ENCODE peak calls at places on chromosome 21, in seven cellular contexts. R, F, W, N, V, G and K are unnamed samples.

GRCh38 chr21:43930848-43931384 is 65.9 kb downstream of the AGPAT3 start:
- DNase-seq in R (no peak), N (no peak), G (no peak), F (no peak), V (no peak), W (no peak), K (no peak)

GRCh38 chr21:31670065-31670464 is 10.6 kb downstream of the SOD1 start:
- DNase-seq in F (no peak), N (no peak), W (no peak), G (no peak), R (no peak), V (no peak), K (no peak)

GRCh38 chr21:26849428-26850115 is 4.4 kb upstream of the ADAMTS1 start:
- DNase-seq in F (no peak), W (no peak), V (peak; percentile 53), N (no peak), G (no peak), R (peak; percentile 82), K (no peak)

GRCh38 chr21:15558884-15559283 is 170.9 kb upstream of the USP25 start:
- DNase-seq in N (no peak), V (no peak), F (no peak), R (no peak), G (no peak), W (no peak), K (no peak)

GRCh38 chr21:15592271-15592860 is 137.4 kb upstream of the USP25 start:
- DNase-seq in G (no peak), V (no peak), W (no peak), F (no peak), R (peak; percentile 56), N (no peak), K (no peak)

GRCh38 chr21:42779431-42779861 is 99.9 kb downstream of the WDR4 start:
- DNase-seq in F (no peak), V (no peak), G (no peak), W (no peak), R (no peak), N (no peak), K (no peak)

GRCh38 chr21:31236528-31236927 is 107.5 kb downstream of the TIAM1 start:
- DNase-seq in W (no peak), G (no peak), F (no peak), R (peak; percentile 6), N (no peak), V (no peak), K (no peak)

GRCh38 chr21:33855190-33855589 is 60.4 kb downstream of the ATP5PO start:
- DNase-seq in G (no peak), W (no peak), R (no peak), F (no peak), N (peak; percentile 78), V (no peak), K (no peak)

GRCh38 chr21:39842741-39843146 is 24.5 kb upstream of the PCP4 start:
- DNase-seq in R (no peak), N (no peak), V (no peak), G (no peak), W (no peak), F (no peak), K (no peak)

GRCh38 chr21:26982767-26983166 is 15.9 kb upstream of the ADAMTS5 start:
- DNase-seq in V (no peak), W (no peak), G (peak; percentile 29), F (no peak), R (peak; percentile 70), N (no peak), K (peak; percentile 33)

GRCh38 chr21:42541618-42542017 is 28.0 kb downstream of the SLC37A1 start:
- DNase-seq in R (no peak), W (no peak), V (no peak), G (no peak), N (no peak), F (no peak), K (no peak)

GRCh38 chr21:44480200-44481065 is 25.1 kb downstream of the LRRC3 start:
- DNase-seq in V (no peak), R (no peak), N (no peak), G (no peak), W (no peak), F (no peak), K (no peak)

GRCh38 chr21:43659136-43660000 is at the start of the genes HSF2BP and RRP1B:
- DNase-seq in R (peak; percentile 94), N (peak; percentile 90), V (peak; percentile 76), G (peak; percentile 96), F (peak; percentile 93), W (peak; percentile 87), K (peak; percentile 31)

GRCh38 chr21:34186119-34186719 is 112.8 kb downstream of the MRPS6 start:
- DNase-seq in W (no peak), N (no peak), G (peak; percentile 59), R (no peak), F (peak; percentile 88), V (no peak), K (no peak)

GRCh38 chr21:42162831-42163510 is 56.0 kb upstream of the ABCG1 start:
- DNase-seq in W (no peak), N (peak; percentile 44), F (no peak), G (no peak), V (no peak), R (peak; percentile 16), K (no peak)

GRCh38 chr21:43757601-43758000 is 18.5 kb downstream of the CSTB start:
- DNase-seq in N (no peak), G (peak; percentile 67), F (no peak), V (no peak), W (no peak), R (no peak), K (no peak)

GRCh38 chr21:33412832-33413519 is 9.8 kb downstream of the IFNGR2 start:
- DNase-seq in N (peak; percentile 78), F (peak; percentile 42), G (no peak), V (no peak), W (no peak), R (no peak), K (no peak)

GRCh38 chr21:14888202-14888601 is 176.6 kb downstream of the NRIP1 start:
- DNase-seq in F (no peak), N (no peak), V (no peak), W (no peak), R (no peak), G (no peak), K (no peak)

GRCh38 chr21:31710586-31710985 is 21.3 kb downstream of the SCAF4 start:
- DNase-seq in V (no peak), N (no peak), G (no peak), F (no peak), W (no peak), R (peak; percentile 74), K (no peak)

GRCh38 chr21:14982336-14982735 is 82.5 kb downstream of the NRIP1 start:
- DNase-seq in V (no peak), N (no peak), F (no peak), R (no peak), W (no peak), G (no peak), K (no peak)

GRCh38 chr21:32198369-32198768 is 80.5 kb downstream of the MIS18A start:
- DNase-seq in F (no peak), V (no peak), W (no peak), G (no peak), N (no peak), R (no peak), K (no peak)

GRCh38 chr21:42079008-42079938 is 8.2 kb downstream of the UMODL1 start:
- DNase-seq in V (no peak), F (no peak), W (no peak), N (no peak), G (no peak), R (no peak), K (no peak)

DNA sequence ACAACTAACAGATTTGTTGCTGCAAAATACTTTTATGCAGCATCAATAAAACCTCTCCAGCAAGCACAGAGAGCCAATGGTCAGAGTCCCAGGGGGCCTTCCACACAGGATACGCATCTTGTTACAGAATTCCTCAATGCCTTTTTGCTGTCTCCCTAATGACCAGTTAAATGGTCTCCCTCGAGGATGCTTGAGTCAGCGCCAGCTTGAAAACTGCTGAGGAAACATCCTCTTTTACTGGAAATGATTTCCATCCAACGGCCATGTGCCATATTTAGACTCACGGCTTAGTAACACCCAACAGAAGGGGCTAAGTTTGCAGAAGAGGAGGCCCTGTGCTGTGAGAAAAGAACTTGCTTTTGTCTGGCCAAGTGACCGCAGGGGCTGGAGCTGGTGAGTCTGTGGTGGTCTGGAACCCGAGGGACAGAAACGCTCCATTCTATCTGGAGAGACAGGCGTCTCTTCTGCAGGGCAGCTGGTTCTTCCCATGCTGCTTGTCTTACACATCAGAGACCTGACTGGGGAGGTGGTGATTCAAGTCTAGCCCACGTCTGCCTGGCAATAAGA is 496.4 kb downstream of the SETD4 start:
- DNase-seq in F (peak; percentile 85), G (peak; percentile 72), N (peak; percentile 47), V (peak; percentile 83), R (peak; percentile 94), W (peak; percentile 70), K (peak; percentile 100)
- H3K4me3 ChIP-seq in F (no peak overlapping the region), G (no peak overlapping the region), N (no peak overlapping the region), V (no peak overlapping the region), R (no peak overlapping the region), W (no peak overlapping the region), K (no peak overlapping the region)

DNA sequence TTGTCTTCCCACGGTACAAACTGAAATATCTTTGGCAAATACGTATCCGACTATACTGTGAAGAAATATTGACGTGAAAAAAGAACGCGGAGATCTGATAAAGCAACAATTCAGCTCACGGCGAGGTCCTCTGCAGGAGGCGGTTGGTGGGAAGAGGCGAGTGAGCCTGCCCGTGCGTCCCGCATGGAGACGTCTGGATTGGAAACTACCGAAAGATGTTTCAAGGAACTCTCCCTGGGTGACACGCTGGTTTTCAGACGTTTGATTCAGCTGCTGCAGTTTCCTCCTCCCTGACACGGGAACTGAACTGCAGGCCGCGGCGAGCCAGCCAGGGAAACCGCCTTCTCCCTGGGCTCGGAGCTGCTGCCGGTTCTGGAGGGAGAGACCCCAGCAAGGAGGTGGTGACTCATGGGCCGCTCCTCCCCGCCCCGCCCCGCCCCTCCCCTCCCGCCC is 390 bp upstream of the COL6A1 start:
- DNase-seq in N (peak; percentile 96), W (peak; percentile 81), F (peak; percentile 93), G (peak; percentile 94), R (peak; percentile 93), V (peak; percentile 85), K (peak; percentile 76)
- H3K4me3 ChIP-seq in N (peak overlapping the region; percentile 71), W (peak overlapping the region; percentile 50), F (no peak overlapping the region), G (peak overlapping the region; percentile 46), R (peak overlapping the region; percentile 64), V (peak overlapping the region; percentile 63), K (peak overlapping the region; percentile 47)

GRCh38 chr21:20997633-20998455 is at the start of gene NCAM2:
- DNase-seq in G (peak; percentile 92), R (peak; percentile 82), W (peak; percentile 81), V (peak; percentile 51), N (peak; percentile 92), F (peak; percentile 88), K (peak; percentile 65)

GRCh38 chr21:20998886-20999285 is 677 bp downstream of the NCAM2 start:
- DNase-seq in G (no peak), N (no peak), V (no peak), F (no peak), W (no peak), R (peak; percentile 1), K (no peak)

GRCh38 chr21:20998456-20998789 is 214 bp downstream of the NCAM2 start:
- DNase-seq in G (no peak), W (no peak), F (no peak), R (no peak), V (no peak), N (no peak), K (no peak)

GRCh38 chr21:21000576-21001175 is 2.5 kb downstream of the NCAM2 start:
- DNase-seq in F (no peak), W (no peak), G (no peak), N (no peak), V (no peak), R (no peak), K (no peak)

GRCh38 chr21:20999567-21000169 is 1.5 kb downstream of the NCAM2 start:
- DNase-seq in V (peak; percentile 34), F (no peak), R (peak; percentile 50), G (peak; percentile 42), N (peak; percentile 79), W (peak; percentile 65), K (no peak)
- H3K4me3 ChIP-seq in V (peak overlapping the region; percentile 3), F (no peak overlapping the region), R (no peak overlapping the region), G (no peak overlapping the region), N (no peak overlapping the region), W (no peak overlapping the region), K (no peak overlapping the region)

GRCh38 chr21:36692125-36692843 is 6.6 kb upstream of the SIM2 start:
- DNase-seq in R (no peak), N (peak; percentile 62), W (no peak), F (no peak), V (no peak), G (no peak), K (no peak)
- H3K4me3 ChIP-seq in R (no peak overlapping the region), N (peak overlapping the region; percentile 15), W (no peak overlapping the region), F (no peak overlapping the region), V (no peak overlapping the region), G (no peak overlapping the region), K (no peak overlapping the region)